ENCODE peak calls at places on chromosomes 11 and 22, in six cellular contexts. S is stimulated activated effector memory CD8-positive, alpha-beta T cell treated with anti-CD3 and anti-CD28 coated beads, Interleukin-12 subunit alpha, Interleukin-12 subunit beta, amount 100 ng/mL, for 72 hours; H is HS-5; M is tibial nerve; X is AG09309; J is kidney. O is an unnamed sample.
A peak's percentile ranks its signal among the peaks of the same experiment; 100 is the strongest.

GRCh38 chr22:28442951-28443876 is 236.4 kb downstream of the TTC28 start:
- DNase-seq in S (no peak), H (no peak), M (peak; percentile 50), X (no peak), J (peak; percentile 85), O (peak; percentile 3)

GRCh38 chr11:11740081-11740702 is 101.6 kb upstream of the USP47 start:
- DNase-seq in S (no peak), H (no peak), M (no peak), X (no peak), J (no peak), O (no peak)

GRCh38 chr22:22810471-22810870 is 77.1 kb upstream of the IGLL5 start:
- DNase-seq in S (peak; percentile 43), H (no peak), M (no peak), X (no peak), J (no peak), O (no peak)

GRCh38 chr22:42868751-42869251 is 11.7 kb upstream of the ARFGAP3 start:
- DNase-seq in S (no peak), H (no peak), M (no peak), X (no peak), J (peak; percentile 88), O (no peak)

GRCh38 chr11:6654281-6655019 is 1.2 kb downstream of the DCHS1 start:
- DNase-seq in S (no peak), H (no peak), M (no peak), X (no peak), J (peak; percentile 74), O (no peak)

GRCh38 chr11:58334708-58335107 is 24.2 kb downstream of the OR5B17 start:
- DNase-seq in S (no peak), H (peak; percentile 92), M (no peak), X (peak; percentile 43), J (no peak), O (no peak)

GRCh38 chr11:104442320-104442719 is 278.4 kb upstream of the PDGFD start:
- DNase-seq in S (no peak), H (no peak), M (no peak), X (no peak), J (no peak), O (no peak)

GRCh38 chr11:40328890-40329617 is 1130.4 kb downstream of the LRRC4C start:
- DNase-seq in S (no peak), H (peak; percentile 100), M (no peak), X (peak; percentile 95), J (peak; percentile 49), O (peak; percentile 27)

GRCh38 chr11:67316882-67317364 is 13.6 kb downstream of the SSH3 start:
- DNase-seq in S (no peak), H (peak; percentile 51), M (no peak), X (no peak), J (no peak), O (no peak)

GRCh38 chr11:26227311-26227710 is 104.6 kb upstream of the ANO3 start:
- DNase-seq in S (no peak), H (peak; percentile 95), M (no peak), X (peak; percentile 80), J (no peak), O (no peak)

GRCh38 chr22:30876925-30877553 is 91.5 kb downstream of the MORC2 start:
- DNase-seq in S (no peak), H (no peak), M (no peak), X (no peak), J (peak; percentile 72), O (no peak)

GRCh38 chr22:40452730-40453487 is 82.5 kb downstream of the SGSM3 start:
- DNase-seq in S (no peak), H (no peak), M (no peak), X (no peak), J (no peak), O (no peak)

GRCh38 chr11:114265084-114265878 is 30.9 kb upstream of the NNMT start:
- DNase-seq in S (no peak), H (no peak), M (no peak), X (no peak), J (no peak), O (no peak)

O was measured in GOT3.